ENCODE peak calls at places on chromosomes 6 and 20, in ten cellular contexts. K, F, C, D, L, N, A, P, I and Y are unnamed samples.
A peak's percentile ranks its signal among the peaks of the same experiment; 100 is the strongest.

GRCh38 chr6:158256746-158257424 is 55.4 kb upstream of the TULP4 start:
- DNase-seq in K (no peak), F (no peak), C (no peak), D (no peak), L (no peak), N (no peak), A (no peak), P (no peak), I (no peak), Y (no peak)

GRCh38 chr6:168122521-168122920 is 43.5 kb upstream of the FRMD1 start:
- DNase-seq in K (no peak), F (no peak), C (no peak), D (no peak), L (peak; percentile 4), N (no peak), A (no peak), P (no peak), I (no peak), Y (no peak)

GRCh38 chr20:61864481-61864880 is 201.2 kb downstream of the TAF4 start:
- DNase-seq in K (no peak), F (no peak), C (no peak), D (no peak), L (no peak), N (no peak), A (no peak), P (no peak), I (no peak), Y (no peak)

GRCh38 chr6:52724406-52725121 is 38.7 kb downstream of the GSTA2 start:
- DNase-seq in K (peak; percentile 69), F (no peak), C (no peak), D (peak; percentile 56), L (peak; percentile 82), N (peak; percentile 84), A (peak; percentile 61), P (peak; percentile 78), I (peak; percentile 35), Y (peak; percentile 71)

GRCh38 chr6:87539554-87539953 is 50.2 kb downstream of the RARS2 start:
- DNase-seq in K (no peak), F (no peak), C (no peak), D (no peak), L (no peak), N (no peak), A (no peak), P (no peak), I (no peak), Y (no peak)

GRCh38 chr6:1952726-1953360 is 292.6 kb downstream of the GMDS start:
- DNase-seq in K (peak; percentile 100), F (peak; percentile 69), C (no peak), D (peak; percentile 93), L (no peak), N (no peak), A (no peak), P (peak; percentile 85), I (no peak), Y (peak; percentile 88)

GRCh38 chr6:47308223-47308567 is 1.5 kb downstream of the TNFRSF21 start:
- DNase-seq in K (peak; percentile 24), F (no peak), C (no peak), D (no peak), L (no peak), N (no peak), A (no peak), P (no peak), I (no peak), Y (peak; percentile 24)

GRCh38 chr6:134537146-134537555 is 219.2 kb upstream of the SGK1 start:
- DNase-seq in K (peak; percentile 86), F (peak; percentile 41), C (no peak), D (peak; percentile 75), L (peak; percentile 10), N (no peak), A (no peak), P (peak; percentile 67), I (no peak), Y (no peak)

GRCh38 chr6:40152196-40152595 is 217.9 kb upstream of the MOCS1 start:
- DNase-seq in K (no peak), F (no peak), C (no peak), D (no peak), L (no peak), N (no peak), A (no peak), P (no peak), I (no peak), Y (no peak)

GRCh38 chr6:1771324-1771723 is 161.6 kb downstream of the FOXC1 start:
- DNase-seq in K (peak; percentile 43), F (no peak), C (no peak), D (no peak), L (no peak), N (peak; percentile 26), A (peak; percentile 58), P (no peak), I (peak; percentile 27), Y (no peak)

GRCh38 chr6:11094411-11094851 is 797 bp downstream of the SMIM13 start:
- DNase-seq in K (peak; percentile 64), F (no peak), C (peak; percentile 32), D (peak; percentile 55), L (peak; percentile 66), N (peak; percentile 65), A (peak; percentile 69), P (peak; percentile 35), I (no peak), Y (peak; percentile 61)

GRCh38 chr6:73134588-73134987 is 90.7 kb downstream of the KHDC1L start:
- DNase-seq in K (peak; percentile 20), F (no peak), C (no peak), D (no peak), L (peak; percentile 70), N (peak; percentile 28), A (peak; percentile 20), P (no peak), I (no peak), Y (no peak)

GRCh38 chr6:32288426-32288825 is 64.6 kb upstream of the NOTCH4 start:
- DNase-seq in K (no peak), F (no peak), C (no peak), D (no peak), L (no peak), N (no peak), A (no peak), P (no peak), I (no peak), Y (no peak)

GRCh38 chr20:41373851-41374567 is 7.4 kb upstream of the EMILIN3 start:
- DNase-seq in K (no peak), F (no peak), C (no peak), D (no peak), L (no peak), N (no peak), A (no peak), P (no peak), I (no peak), Y (no peak)

GRCh38 chr20:2751347-2751867 is 49.0 kb downstream of the CPXM1 start:
- DNase-seq in K (no peak), F (no peak), C (no peak), D (no peak), L (no peak), N (no peak), A (no peak), P (no peak), I (no peak), Y (no peak)

GRCh38 chr6:3283641-3284435 is 25.1 kb downstream of the PSMG4 start:
- DNase-seq in K (no peak), F (no peak), C (no peak), D (no peak), L (no peak), N (no peak), A (no peak), P (no peak), I (no peak), Y (no peak)

GRCh38 chr6:26296556-26296856 is 68.5 kb upstream of the BTN3A2 start:
- DNase-seq in K (no peak), F (no peak), C (no peak), D (no peak), L (no peak), N (no peak), A (no peak), P (no peak), I (no peak), Y (no peak)

GRCh38 chr6:14270925-14271791 is 153.6 kb downstream of the CD83 start:
- DNase-seq in K (peak; percentile 50), F (no peak), C (no peak), D (no peak), L (no peak), N (peak; percentile 50), A (peak; percentile 75), P (peak; percentile 83), I (no peak), Y (peak; percentile 78)

GRCh38 chr20:57006411-57007170 is 259.9 kb downstream of the BMP7 start:
- DNase-seq in K (no peak), F (no peak), C (no peak), D (no peak), L (no peak), N (no peak), A (no peak), P (peak; percentile 54), I (no peak), Y (no peak)

GRCh38 chr6:111992851-111993250 is 61.1 kb upstream of the CCN6 start:
- DNase-seq in K (peak; percentile 75), F (no peak), C (no peak), D (peak; percentile 16), L (no peak), N (no peak), A (peak; percentile 56), P (no peak), I (no peak), Y (no peak)